ENCODE peak calls at places on chromosomes 16 and 17, in eight cellular contexts. G, M, Z, P, C, V, X and W are unnamed samples.

GRCh38 chr16:65375651-65376050 is 253.8 kb upstream of the CDH11 start:
- DNase-seq in M (no peak), G (no peak), Z (no peak), X (no peak), V (no peak), P (no peak), C (no peak), W (no peak)

GRCh38 chr16:66287916-66288315 is 78.6 kb upstream of the CDH5 start:
- DNase-seq in Z (no peak), V (no peak), G (no peak), M (no peak), C (no peak), P (no peak), X (no peak), W (no peak)

GRCh38 chr16:30813821-30814189 is 26.8 kb upstream of the ZNF629 start:
- DNase-seq in X (no peak), G (no peak), C (no peak), P (no peak), M (no peak), Z (no peak), V (no peak), W (no peak)

GRCh38 chr17:19313746-19314651 is 48.5 kb downstream of the B9D1 start:
- DNase-seq in M (no peak), X (no peak), P (no peak), Z (no peak), C (no peak), G (no peak), V (no peak), W (peak; percentile 3)

GRCh38 chr17:36524428-36524876 is 10.2 kb downstream of the MYO19 start:
- DNase-seq in Z (no peak), M (peak; percentile 13), G (no peak), V (no peak), P (no peak), C (no peak), X (no peak), W (no peak)

GRCh38 chr16:29899516-29900101 is at the start of gene SEZ6L2:
- DNase-seq in X (peak; percentile 75), Z (peak; percentile 89), V (peak; percentile 60), G (peak; percentile 70), P (peak; percentile 94), C (peak; percentile 84), M (no peak), W (no peak)

GRCh38 chr17:78130439-78131101 is at the start of gene TMC8:
- DNase-seq in M (peak; percentile 93), X (no peak), C (no peak), V (no peak), G (no peak), Z (no peak), P (no peak), W (no peak)

GRCh38 chr17:38719943-38720641 is 10.0 kb upstream of the CISD3 start:
- DNase-seq in M (no peak), V (no peak), Z (peak; percentile 60), C (peak; percentile 30), G (no peak), P (no peak), X (no peak), W (no peak)

GRCh38 chr16:75402821-75403475 is 30.4 kb downstream of the CFDP1 start:
- DNase-seq in X (peak; percentile 74), G (no peak), Z (no peak), M (peak; percentile 42), P (peak; percentile 44), V (no peak), C (no peak), W (no peak)

GRCh38 chr16:54430491-54431030 is 144.0 kb upstream of the IRX3 start:
- DNase-seq in X (peak; percentile 91), M (no peak), C (peak; percentile 26), Z (no peak), P (no peak), V (no peak), G (no peak), W (no peak)

GRCh38 chr17:82963104-82963950 is 116.1 kb upstream of the METRNL start:
- DNase-seq in Z (no peak), G (peak; percentile 83), X (peak; percentile 91), C (peak; percentile 56), M (peak; percentile 33), P (peak; percentile 28), V (peak; percentile 90), W (peak; percentile 77)

GRCh38 chr16:85309656-85310587 is 197.7 kb upstream of the CIBAR2 start:
- DNase-seq in G (no peak), C (no peak), X (no peak), Z (peak; percentile 50), M (peak; percentile 89), P (no peak), V (peak; percentile 71), W (no peak)

GRCh38 chr16:85310868-85311585 is 198.8 kb upstream of the CIBAR2 start:
- DNase-seq in P (no peak), V (peak; percentile 64), G (no peak), M (peak; percentile 57), C (no peak), X (no peak), Z (no peak), W (no peak)

GRCh38 chr16:85306793-85307551 is 194.7 kb upstream of the CIBAR2 start:
- DNase-seq in G (no peak), Z (no peak), M (peak; percentile 40), V (no peak), P (no peak), X (no peak), C (no peak), W (no peak)

GRCh38 chr16:85307552-85308364 is 195.5 kb upstream of the CIBAR2 start:
- DNase-seq in Z (no peak), X (no peak), M (no peak), G (no peak), V (peak; percentile 56), P (no peak), C (no peak), W (no peak)

GRCh38 chr16:85308585-85309540 is 196.6 kb upstream of the CIBAR2 start:
- DNase-seq in C (no peak), M (peak; percentile 81), X (no peak), Z (no peak), G (no peak), P (no peak), V (no peak), W (no peak)
- H3K4me1 ChIP-seq in C (peaks cover 55% of the 10 kb centered on the region), M (peaks cover 100% of the 10 kb centered on the region), X (peaks cover 36% of the 10 kb centered on the region), Z (peaks cover 8% of the 10 kb centered on the region), G (peaks cover 77% of the 10 kb centered on the region), P (peaks cover 7% of the 10 kb centered on the region), V (peaks cover 9% of the 10 kb centered on the region), W (peaks cover 18% of the 10 kb centered on the region)

DNA sequence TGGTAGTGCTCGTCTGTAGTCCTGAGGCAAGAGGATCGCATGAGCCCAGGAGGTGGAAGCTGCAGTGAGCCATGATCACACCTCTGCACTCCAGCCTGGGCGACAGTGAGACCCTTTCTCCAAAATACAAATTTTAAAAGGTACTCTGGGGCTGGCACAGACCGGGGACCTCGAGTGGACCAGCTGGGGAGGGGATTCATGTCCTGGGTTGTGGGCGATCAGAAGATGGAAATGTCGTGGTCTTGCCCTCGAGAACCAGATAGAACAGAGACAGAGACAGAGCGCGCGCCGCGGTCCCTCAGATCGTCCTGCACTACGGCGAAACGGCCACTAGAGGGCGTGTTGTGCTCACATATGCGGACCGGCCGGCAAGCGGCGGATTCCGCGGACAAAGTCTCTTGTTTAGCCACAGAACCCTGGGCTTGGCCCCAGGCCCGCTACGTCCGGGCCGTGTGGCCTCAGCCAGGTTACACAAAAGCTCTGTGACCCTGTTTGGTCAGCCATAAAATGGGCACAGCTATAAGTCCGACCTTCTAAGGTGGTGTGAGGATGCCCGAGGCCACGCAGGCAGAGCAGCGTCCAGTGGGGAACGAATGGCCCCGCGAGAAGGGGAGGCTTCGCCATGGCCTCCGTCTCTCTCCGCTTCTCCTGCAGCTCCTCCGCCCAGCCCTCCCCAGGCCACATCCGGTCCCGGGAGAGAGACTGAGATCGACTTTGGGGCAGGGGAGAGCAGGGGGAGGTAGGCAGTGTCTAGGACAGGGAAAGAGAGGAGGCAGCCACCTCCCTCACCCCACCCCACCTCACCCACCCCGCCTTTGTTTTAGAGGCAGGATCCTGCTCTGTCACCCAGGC is 14.6 kb upstream of the SBK1 start:
- DNase-seq in G (peak; percentile 80), P (peak; percentile 81), X (peak; percentile 93), C (peak; percentile 85), M (peak; percentile 84), V (peak; percentile 88), Z (peak; percentile 87), W (peak; percentile 88)
- H3K4me3 ChIP-seq in G (peak overlapping the region; percentile 33), P (peak overlapping the region; percentile 46), X (peak overlapping the region; percentile 59), C (peak overlapping the region; percentile 60), M (peak overlapping the region; percentile 59), V (peak overlapping the region; percentile 53), Z (peak overlapping the region; percentile 31), W (peak overlapping the region; percentile 39)

GRCh38 chr17:44318077-44318892 is 6.3 kb downstream of the SLC25A39 start:
- DNase-seq in C (no peak), M (no peak), P (no peak), G (no peak), Z (no peak), V (no peak), X (no peak), W (no peak)

GRCh38 chr17:44322236-44322895 is 2.3 kb downstream of the SLC25A39 start:
- DNase-seq in V (no peak), M (no peak), Z (no peak), X (no peak), G (no peak), P (no peak), C (no peak), W (no peak)

GRCh38 chr17:44317545-44317944 is 7.1 kb downstream of the SLC25A39 start:
- DNase-seq in X (no peak), C (no peak), M (no peak), G (no peak), V (no peak), Z (no peak), P (no peak), W (no peak)

GRCh38 chr17:44321246-44322120 is 3.1 kb downstream of the SLC25A39 start:
- DNase-seq in C (no peak), Z (peak; percentile 30), V (peak; percentile 13), M (no peak), P (no peak), X (no peak), G (no peak), W (no peak)

GRCh38 chr17:44320066-44320465 is 4.6 kb downstream of the SLC25A39 start:
- DNase-seq in C (no peak), P (no peak), G (no peak), M (no peak), X (no peak), Z (peak; percentile 26), V (peak; percentile 20), W (no peak)
- H3K4me1 ChIP-seq in C (peaks cover 3% of the 10 kb centered on the region), P (peaks cover 7% of the 10 kb centered on the region), G (peaks cover 23% of the 10 kb centered on the region), M (peaks cover 7% of the 10 kb centered on the region), X (peaks cover 13% of the 10 kb centered on the region), Z (peaks cover 4% of the 10 kb centered on the region), V (peaks cover 5% of the 10 kb centered on the region), W (peaks cover 7% of the 10 kb centered on the region)

DNA sequence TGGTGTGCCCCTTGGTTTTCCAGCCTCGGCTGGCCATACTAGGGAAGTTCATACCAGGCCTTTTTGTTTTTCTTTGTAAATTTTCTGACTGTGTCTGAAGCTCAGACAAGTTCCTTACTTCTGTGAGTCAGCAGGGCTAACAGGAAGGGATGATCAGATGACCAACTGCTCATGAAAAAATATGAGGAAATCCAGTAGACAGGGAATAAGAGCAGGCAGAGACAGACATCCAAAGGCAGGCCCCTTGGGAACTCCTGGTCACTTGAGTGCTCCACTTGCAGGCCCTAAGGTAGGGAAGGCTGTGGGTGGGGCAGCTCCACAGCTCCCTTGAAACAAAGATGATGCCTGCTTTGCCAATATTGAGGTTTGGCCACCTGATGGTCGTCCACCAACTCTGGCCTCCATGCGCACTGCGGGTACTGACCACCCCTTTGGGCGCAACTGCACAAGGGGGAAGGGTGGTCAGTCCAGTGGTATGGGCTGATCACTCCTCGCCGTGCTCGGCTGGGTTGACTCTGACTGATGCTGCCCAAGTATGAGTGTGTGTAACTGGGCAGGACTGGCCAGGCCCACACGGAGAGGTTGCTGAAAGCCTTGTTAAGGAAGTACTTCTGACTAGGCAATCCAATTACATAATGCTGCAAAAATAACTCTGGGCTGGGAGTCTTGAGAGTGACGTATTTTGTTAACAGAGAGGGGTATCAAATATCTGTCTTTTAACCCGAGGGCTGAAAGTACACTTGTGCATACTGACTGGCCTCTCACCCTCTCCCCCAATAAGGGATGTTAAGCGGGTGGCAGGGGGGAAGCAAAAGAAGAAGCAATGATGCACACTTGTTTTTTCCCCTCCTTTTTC is 20.8 kb upstream of the ZFHX3 start:
- DNase-seq in V (peak; percentile 83), C (no peak), P (peak; percentile 89), G (peak; percentile 79), X (peak; percentile 81), Z (no peak), M (no peak), W (no peak)
- H3K4me3 ChIP-seq in V (no peak overlapping the region), C (no peak overlapping the region), P (no peak overlapping the region), G (no peak overlapping the region), X (peak overlapping the region; percentile 42), Z (no peak overlapping the region), M (no peak overlapping the region), W (no peak overlapping the region)